ENCODE peak calls at places on chromosomes 13 and 19, in six cellular contexts. A, D, H, L, B and J are unnamed samples.

GRCh38 chr19:1990230-1991017 is 25.1 kb downstream of the BTBD2 start:
- DNase-seq in L (no peak), H (no peak), D (no peak), A (peak), B (no peak), J (no peak)

GRCh38 chr13:66348745-66349720 is 881.1 kb downstream of the PCDH9 start:
- DNase-seq in D (no peak), B (no peak), L (peak), H (no peak), A (no peak), J (no peak)

GRCh38 chr13:35378939-35379338 is 97.5 kb downstream of the MAB21L1 start:
- DNase-seq in B (no peak), A (no peak), L (no peak), D (no peak), H (no peak), J (no peak)

GRCh38 chr19:33366917-33367316 is 6.6 kb upstream of the CEBPG start:
- DNase-seq in D (no peak), A (no peak), H (no peak), L (no peak), B (no peak), J (no peak)

GRCh38 chr19:41930926-41931592 is 2.8 kb upstream of the ERFL start:
- DNase-seq in H (no peak), L (no peak), D (no peak), A (no peak), B (no peak), J (no peak)

GRCh38 chr13:95608640-95609280 is 35.7 kb downstream of the DZIP1 start:
- DNase-seq in A (no peak), H (peak), L (no peak), B (no peak), D (no peak), J (no peak)

GRCh38 chr19:48552406-48553322 is 692 bp downstream of the SULT2B1 start:
- DNase-seq in L (no peak), D (no peak), A (no peak), B (no peak), H (no peak), J (no peak)

GRCh38 chr13:45121421-45121820 is 1.1 kb downstream of the GTF2F2 start:
- DNase-seq in A (no peak), L (no peak), H (peak), D (no peak), B (no peak), J (no peak)

GRCh38 chr19:44723952-44724319 is 24.6 kb upstream of the BCL3 start:
- DNase-seq in H (peak), B (no peak), L (peak), A (peak), D (peak), J (no peak)

GRCh38 chr13:52706074-52706473 is 33.5 kb downstream of the CNMD start:
- DNase-seq in L (no peak), A (no peak), D (no peak), B (no peak), H (no peak), J (no peak)

GRCh38 chr19:54388803-54389144 is 24.0 kb upstream of the LAIR1 start:
- DNase-seq in H (no peak), L (no peak), A (no peak), D (no peak), B (no peak), J (no peak)

GRCh38 chr13:43574601-43575000 is 212.2 kb downstream of the ENOX1 start:
- DNase-seq in B (no peak), H (no peak), L (no peak), D (no peak), A (no peak), J (no peak)

GRCh38 chr13:31282741-31283455 is 83.1 kb downstream of the B3GLCT start:
- DNase-seq in H (no peak), L (no peak), D (no peak), A (no peak), B (no peak), J (no peak)

GRCh38 chr13:75785130-75785529 is 149.0 kb downstream of the LMO7 start:
- DNase-seq in A (no peak), H (peak), D (no peak), B (no peak), L (no peak), J (no peak)

GRCh38 chr19:48169585-48169973 is 565 bp downstream of the LIG1 start:
- DNase-seq in L (peak), H (peak), D (peak), A (peak), B (no peak), J (no peak)

GRCh38 chr19:55086730-55087541 is 11.3 kb downstream of the EPS8L1 start:
- DNase-seq in A (peak), B (peak), L (peak), D (peak), H (peak), J (peak)

GRCh38 chr19:54158812-54159351 is 639 bp downstream of the LENG1 start:
- DNase-seq in B (no peak), H (no peak), L (no peak), D (no peak), A (no peak), J (no peak)

GRCh38 chr13:20993661-20994440 is 67.5 kb downstream of the LATS2 start:
- DNase-seq in B (peak), D (no peak), H (peak), A (no peak), L (no peak), J (peak)

GRCh38 chr13:44188257-44188656 is 185.4 kb upstream of the SERP2 start:
- DNase-seq in L (no peak), B (no peak), D (no peak), H (peak), A (no peak), J (no peak)

GRCh38 chr13:94559201-94559795 is 36.7 kb downstream of the TGDS start:
- DNase-seq in L (no peak), A (no peak), B (no peak), H (no peak), D (no peak), J (no peak)

GRCh38 chr13:44109986-44110640 is 230.4 kb downstream of the LACC1 start:
- DNase-seq in H (no peak), D (no peak), A (no peak), L (no peak), B (no peak), J (no peak)

GRCh38 chr19:1598777-1599459 is 6.3 kb upstream of the MBD3 start:
- DNase-seq in L (no peak), A (no peak), D (no peak), H (no peak), B (no peak), J (no peak)

GRCh38 chr19:41426952-41427646 is at the start of gene B3GNT8:
- DNase-seq in B (no peak), D (peak), L (peak), H (peak), A (peak), J (no peak)

GRCh38 chr19:10074153-10074552 is 12.0 kb upstream of the SHFL start:
- DNase-seq in H (no peak), L (no peak), D (no peak), A (no peak), B (no peak), J (no peak)

GRCh38 chr13:35812730-35813129 is 318.5 kb downstream of the DCLK1 start:
- DNase-seq in A (no peak), D (no peak), B (no peak), L (no peak), H (no peak), J (no peak)

GRCh38 chr13:97136418-97136817 is 85.7 kb upstream of the MBNL2 start:
- DNase-seq in H (no peak), A (no peak), L (no peak), B (no peak), D (no peak), J (no peak)

GRCh38 chr19:50628551-50628950 is 11.1 kb downstream of the SYT3 start:
- DNase-seq in D (no peak), H (no peak), B (no peak), L (no peak), A (no peak), J (no peak)

GRCh38 chr13:60329221-60329983 is 67.6 kb upstream of the TDRD3 start:
- DNase-seq in A (no peak), B (no peak), H (peak), L (no peak), D (no peak), J (no peak)

GRCh38 chr13:46126074-46126473 is 21.2 kb upstream of the CPB2 start:
- DNase-seq in A (no peak), B (no peak), H (no peak), L (no peak), D (no peak), J (no peak)

GRCh38 chr13:28012383-28012782 is 23.9 kb upstream of the URAD start:
- DNase-seq in B (no peak), D (no peak), L (no peak), H (no peak), A (no peak), J (no peak)

GRCh38 chr13:106530907-106531520 is 4.4 kb downstream of the EFNB2 start:
- DNase-seq in D (no peak), H (no peak), B (no peak), A (no peak), L (no peak), J (no peak)

GRCh38 chr19:43207991-43208390 is 2.6 kb upstream of the PSG4 start:
- DNase-seq in L (no peak), D (no peak), A (no peak), H (no peak), B (no peak), J (no peak)

GRCh38 chr13:114145722-114146121 is 13.3 kb upstream of the RASA3 start:
- DNase-seq in A (no peak), B (no peak), L (no peak), D (no peak), H (no peak), J (no peak)

GRCh38 chr19:13700621-13701020 is 63.7 kb upstream of the MRI1 start:
- DNase-seq in L (no peak), A (no peak), B (no peak), H (no peak), D (no peak), J (no peak)

GRCh38 chr19:13692096-13692495 is 72.2 kb upstream of the MRI1 start:
- DNase-seq in L (no peak), B (no peak), H (peak), D (peak), A (no peak), J (peak)

GRCh38 chr19:13693933-13694332 is 70.4 kb upstream of the MRI1 start:
- DNase-seq in B (no peak), H (no peak), A (no peak), L (no peak), D (no peak), J (no peak)

GRCh38 chr19:13699786-13700185 is 64.5 kb upstream of the MRI1 start:
- DNase-seq in B (no peak), L (no peak), H (no peak), A (no peak), D (no peak), J (no peak)

DNA sequence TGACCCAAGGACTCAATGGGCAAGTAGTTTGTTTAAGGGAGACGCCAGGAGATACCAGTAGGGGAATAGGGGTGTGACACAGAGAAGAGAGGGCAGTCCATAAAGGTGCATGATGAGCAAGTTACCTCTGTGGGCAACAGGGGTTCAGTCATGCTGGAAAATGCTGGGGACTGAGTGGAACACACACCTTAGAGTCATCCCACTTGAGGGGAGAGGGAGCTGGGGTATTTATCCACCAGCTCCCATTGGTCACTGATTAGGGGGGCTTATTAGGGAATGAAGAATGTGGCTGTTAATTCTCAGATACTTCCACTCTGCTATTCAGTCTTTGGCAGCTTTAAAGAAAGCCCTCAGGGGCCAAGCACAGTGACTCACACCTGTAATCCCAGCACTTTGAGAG is 67.5 kb upstream of the MRI1 start:
- DNase-seq in L (no peak), D (no peak), B (no peak), H (no peak), A (no peak), J (no peak)
- H3K4me3 ChIP-seq in L (no peak), D (no peak), B (no peak), H (no peak), A (no peak), J (no peak)

DNA sequence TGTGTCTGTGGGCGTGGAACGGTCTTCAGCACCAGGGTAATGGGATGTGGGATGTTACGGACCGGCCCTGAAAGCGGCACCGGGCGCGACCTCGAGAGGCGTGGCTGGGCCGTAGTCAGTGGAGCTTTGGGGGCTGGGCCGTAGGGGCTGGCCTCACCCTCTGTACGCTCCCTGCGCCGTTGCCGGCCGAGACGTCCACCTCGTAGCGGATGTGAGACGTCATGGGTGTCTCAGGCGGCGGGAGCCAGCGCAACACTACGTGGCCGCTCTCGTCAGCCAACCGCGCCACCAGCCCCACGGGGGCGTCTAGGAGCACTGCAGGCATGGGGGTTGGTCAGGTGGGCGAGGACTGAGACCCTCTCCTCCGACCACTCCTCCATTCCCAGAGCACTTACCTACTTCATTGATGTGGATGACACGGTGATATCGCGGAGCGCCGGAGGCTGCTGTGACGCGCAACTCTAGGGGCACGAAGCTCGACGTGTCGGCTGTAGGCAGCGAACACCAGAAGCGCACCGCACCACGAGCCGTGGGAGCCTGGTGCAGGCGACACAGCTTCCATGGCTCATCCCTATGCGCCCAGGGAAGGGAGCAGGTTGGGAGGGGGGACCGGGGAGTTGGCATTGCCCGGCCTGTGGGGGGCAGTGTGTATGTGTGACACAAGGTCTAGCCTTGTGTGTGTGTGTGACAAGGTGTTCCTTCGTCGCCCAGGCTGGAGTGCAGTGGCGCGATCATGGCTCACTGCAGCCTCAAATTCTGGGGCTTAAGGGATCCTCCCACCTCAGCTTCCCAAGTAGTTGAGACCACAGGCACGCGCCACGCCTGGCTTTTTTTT is 2.4 kb downstream of the EPOR start:
- DNase-seq in H (peak), A (peak), D (no peak), B (no peak), L (peak), J (no peak)
- TF ChIP-seq CTCF in H (peak), A (no peak), D (no peak), B (peak), L (no peak), J (peak)

GRCh38 chr19:56538254-56538760 is 441 bp upstream of the ZFP28 start:
- DNase-seq in D (peak), H (peak), L (peak), B (peak), A (peak), J (peak)

GRCh38 chr19:56538761-56539263 is at the start of gene ZFP28:
- DNase-seq in L (peak), H (no peak), D (peak), A (peak), B (no peak), J (no peak)

GRCh38 chr19:56537442-56537841 is 1.3 kb upstream of the ZFP28 start:
- DNase-seq in L (no peak), B (no peak), A (no peak), H (no peak), D (no peak), J (no peak)
- H3K4me3 ChIP-seq in L (peak), B (no peak), A (peak), H (no peak), D (peak), J (no peak)

DNA sequence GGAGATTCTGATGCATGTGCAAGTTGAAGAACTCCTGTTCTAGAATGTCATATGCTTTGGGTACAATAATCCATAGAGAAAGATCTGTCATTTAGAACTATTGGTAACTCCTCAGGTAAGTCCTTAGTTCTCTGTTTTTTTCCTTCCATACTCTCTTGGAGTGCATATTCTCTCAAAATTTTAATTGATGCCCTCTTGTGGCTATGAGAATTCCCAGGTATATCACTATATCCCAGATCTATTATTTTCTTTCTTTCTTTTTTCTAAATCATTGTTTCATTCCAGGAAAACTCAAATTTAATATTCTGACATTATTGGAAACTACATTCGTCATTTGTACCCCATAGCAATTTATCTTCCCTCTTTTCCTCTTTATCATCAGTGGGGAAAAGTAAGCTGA is 485.4 kb downstream of the KLF5 start:
- DNase-seq in B (no peak), D (no peak), L (no peak), A (no peak), H (no peak), J (no peak)
- TF ChIP-seq CTCF in B (no peak), D (no peak), L (peak), A (no peak), H (peak), J (no peak)

DNA sequence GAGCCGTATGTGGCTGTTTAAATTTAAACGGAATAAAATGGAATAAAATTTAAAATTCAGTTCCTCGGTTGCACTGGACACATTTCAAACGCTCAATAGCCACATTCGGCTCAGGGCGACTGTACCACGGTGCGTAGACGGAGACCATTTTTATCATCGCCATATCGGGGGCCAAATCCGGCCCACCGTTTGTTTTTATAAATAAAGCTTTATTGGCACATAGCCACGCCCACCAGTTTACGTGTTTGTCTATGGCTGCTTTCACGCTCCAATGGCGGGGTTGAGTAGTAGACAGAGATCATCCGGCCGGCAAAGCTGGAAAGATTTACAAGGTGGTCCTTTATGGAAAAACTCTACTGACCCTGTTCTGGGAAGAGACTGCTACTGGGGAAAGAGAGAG is 33.0 kb downstream of the PTPRS start:
- DNase-seq in H (no peak), L (no peak), D (no peak), A (no peak), B (no peak), J (no peak)
- H3K4me3 ChIP-seq in H (no peak), L (no peak), D (no peak), A (no peak), B (no peak), J (no peak)

GRCh38 chr19:35066691-35067563 is 25.4 kb downstream of the HPN start:
- DNase-seq in D (peak), L (peak), H (peak), B (no peak), A (peak), J (peak)
- TF ChIP-seq CTCF in D (peak), L (peak), H (peak), B (peak), A (peak), J (peak)